ENCODE peak calls at places on chromosomes 6 and 20, in four cellular contexts. One of them, this sample, is unnamed. For H3K27me3 and H3K36me3, the result is how much of the 10 kb centered on the place peaks cover.

GRCh38 chr6:105487040-105487787 is 84.3 kb upstream of the PREP start:
- DNase-seq in tibial artery: no peak
- DNase-seq in heart right ventricle: no peak
- DNase-seq in H1: no peak
- DNase-seq in this sample: no peak

GRCh38 chr6:137261393-137262154 is 42.4 kb upstream of the IFNGR1 start:
- DNase-seq in H1: no peak
- DNase-seq in tibial artery: no peak
- DNase-seq in heart right ventricle: no peak
- DNase-seq in this sample: peak

GRCh38 chr6:156710479-156710878 is 66.7 kb upstream of the ARID1B start:
- DNase-seq in heart right ventricle: no peak
- DNase-seq in tibial artery: no peak
- DNase-seq in H1: no peak
- DNase-seq in this sample: no peak

GRCh38 chr6:109079981-109080380 is 14.7 kb downstream of the SESN1 start:
- DNase-seq in heart right ventricle: peak
- DNase-seq in H1: no peak
- DNase-seq in tibial artery: peak
- DNase-seq in this sample: no peak

GRCh38 chr6:35382015-35382414 is 39.7 kb downstream of the PPARD start:
- DNase-seq in heart right ventricle: no peak
- DNase-seq in H1: no peak
- DNase-seq in tibial artery: no peak
- DNase-seq in this sample: no peak

GRCh38 chr6:139536751-139537617 is 162.5 kb upstream of the CITED2 start:
- DNase-seq in heart right ventricle: no peak
- DNase-seq in H1: no peak
- DNase-seq in tibial artery: no peak
- DNase-seq in this sample: no peak

GRCh38 chr6:40874495-40874894 is 164.5 kb downstream of the UNC5CL start:
- DNase-seq in H1: no peak
- DNase-seq in tibial artery: no peak
- DNase-seq in heart right ventricle: no peak
- DNase-seq in this sample: no peak

GRCh38 chr6:15901141-15902115 is 227.5 kb upstream of the MYLIP start:
- DNase-seq in H1: no peak
- DNase-seq in heart right ventricle: no peak
- DNase-seq in tibial artery: peak
- DNase-seq in this sample: peak

GRCh38 chr20:32898721-32899120 is 40.0 kb downstream of the EFCAB8 start:
- DNase-seq in tibial artery: no peak
- DNase-seq in H1: no peak
- DNase-seq in heart right ventricle: no peak
- DNase-seq in this sample: no peak

GRCh38 chr6:69732045-69732444 is 64.8 kb downstream of the LMBRD1 start:
- DNase-seq in tibial artery: no peak
- DNase-seq in H1: no peak
- DNase-seq in heart right ventricle: no peak
- DNase-seq in this sample: no peak

GRCh38 chr6:132931937-132932336 is 117.6 kb downstream of the RPS12 start:
- DNase-seq in H1: no peak
- DNase-seq in tibial artery: no peak
- DNase-seq in heart right ventricle: no peak
- DNase-seq in this sample: no peak

GRCh38 chr20:38168791-38169589 is 3.9 kb upstream of the TGM2 start:
- DNase-seq in heart right ventricle: no peak
- DNase-seq in tibial artery: no peak
- DNase-seq in H1: no peak
- DNase-seq in this sample: no peak

GRCh38 chr6:62009445-62009844 is 276.6 kb downstream of the KHDRBS2 start:
- DNase-seq in heart right ventricle: no peak
- DNase-seq in tibial artery: no peak
- DNase-seq in H1: no peak
- DNase-seq in this sample: no peak

GRCh38 chr6:42879372-42880239 is at the start of gene RPL7L1:
- DNase-seq in heart right ventricle: peak
- DNase-seq in H1: no peak
- DNase-seq in tibial artery: peak
- DNase-seq in this sample: peak

GRCh38 chr6:51398064-51398740 is 579.5 kb downstream of the TFAP2B start:
- DNase-seq in H1: no peak
- DNase-seq in tibial artery: no peak
- DNase-seq in heart right ventricle: no peak
- DNase-seq in this sample: no peak

GRCh38 chr20:59387891-59388290 is 87.5 kb downstream of the EDN3 start:
- DNase-seq in heart right ventricle: no peak
- DNase-seq in tibial artery: no peak
- DNase-seq in H1: no peak
- DNase-seq in this sample: no peak

GRCh38 chr6:14888575-14889000 is 357.3 kb upstream of the JARID2 start:
- DNase-seq in H1: no peak
- DNase-seq in heart right ventricle: peak
- DNase-seq in tibial artery: no peak
- DNase-seq in this sample: no peak

GRCh38 chr6:64932486-64932885 is 774.5 kb downstream of the EYS start:
- DNase-seq in tibial artery: no peak
- DNase-seq in H1: no peak
- DNase-seq in heart right ventricle: no peak
- DNase-seq in this sample: no peak

GRCh38 chr6:42281570-42281969 is 63.9 kb upstream of the MRPS10 start:
- DNase-seq in tibial artery: no peak
- DNase-seq in heart right ventricle: no peak
- DNase-seq in H1: no peak
- DNase-seq in this sample: no peak

GRCh38 chr6:139474145-139475108 is 100.0 kb upstream of the CITED2 start:
- DNase-seq in heart right ventricle: peak
- DNase-seq in tibial artery: no peak
- DNase-seq in H1: no peak
- DNase-seq in this sample: no peak

GRCh38 chr6:151044465-151045441 is 179.3 kb downstream of the MTHFD1L start:
- DNase-seq in H1: no peak
- DNase-seq in tibial artery: peak
- DNase-seq in heart right ventricle: peak
- DNase-seq in this sample: no peak

GRCh38 chr6:40340957-40341356 is 246.2 kb downstream of the LRFN2 start:
- DNase-seq in heart right ventricle: no peak
- DNase-seq in tibial artery: no peak
- DNase-seq in H1: no peak
- DNase-seq in this sample: no peak

GRCh38 chr6:81241126-81241525 is 511.4 kb downstream of the TENT5A start:
- DNase-seq in heart right ventricle: no peak
- DNase-seq in tibial artery: no peak
- DNase-seq in H1: no peak
- DNase-seq in this sample: no peak

GRCh38 chr20:23507346-23507745 is 16.4 kb downstream of the CST8 start:
- DNase-seq in tibial artery: no peak
- DNase-seq in H1: no peak
- DNase-seq in heart right ventricle: no peak
- DNase-seq in this sample: no peak

GRCh38 chr6:30857537-30857936 is 26.8 kb upstream of the DDR1 start:
- DNase-seq in heart right ventricle: no peak
- DNase-seq in tibial artery: no peak
- DNase-seq in H1: no peak
- DNase-seq in this sample: peak

GRCh38 chr6:3869632-3870527 is 20.7 kb downstream of the FAM50B start:
- DNase-seq in H1: no peak
- DNase-seq in tibial artery: no peak
- DNase-seq in heart right ventricle: no peak
- DNase-seq in this sample: no peak

GRCh38 chr20:45098096-45098773 is 2.7 kb downstream of the KCNS1 start:
- DNase-seq in tibial artery: no peak
- DNase-seq in heart right ventricle: no peak
- DNase-seq in H1: peak
- DNase-seq in this sample: peak

GRCh38 chr6:97292671-97293070 is 9.7 kb upstream of the MMS22L start:
- DNase-seq in heart right ventricle: no peak
- DNase-seq in tibial artery: no peak
- DNase-seq in H1: no peak
- DNase-seq in this sample: no peak

GRCh38 chr20:48773837-48774418 is 53.9 kb downstream of the PREX1 start:
- DNase-seq in heart right ventricle: no peak
- DNase-seq in H1: no peak
- DNase-seq in tibial artery: no peak
- DNase-seq in this sample: no peak

GRCh38 chr6:135493218-135493961 is 4.2 kb downstream of the AHI1 start:
- DNase-seq in H1: no peak
- DNase-seq in heart right ventricle: no peak
- DNase-seq in tibial artery: no peak
- DNase-seq in this sample: no peak

GRCh38 chr20:38131588-38132121 is 33.4 kb downstream of the TGM2 start:
- DNase-seq in tibial artery: peak
- DNase-seq in heart right ventricle: no peak
- DNase-seq in H1: no peak
- DNase-seq in this sample: no peak

GRCh38 chr20:18032977-18033892 is 24.5 kb downstream of the OVOL2 start:
- DNase-seq in H1: no peak
- DNase-seq in heart right ventricle: no peak
- DNase-seq in tibial artery: no peak
- DNase-seq in this sample: no peak

GRCh38 chr20:8148501-8148900 is 16.4 kb downstream of the PLCB1 start:
- DNase-seq in H1: no peak
- DNase-seq in heart right ventricle: no peak
- DNase-seq in tibial artery: no peak
- DNase-seq in this sample: no peak

GRCh38 chr6:100693249-100693927 is 187.7 kb downstream of the ASCC3 start:
- DNase-seq in heart right ventricle: no peak
- DNase-seq in tibial artery: no peak
- DNase-seq in H1: no peak
- DNase-seq in this sample: no peak

GRCh38 chr6:89079611-89080213 is 839 bp upstream of the PNRC1 start:
- DNase-seq in tibial artery: peak
- DNase-seq in heart right ventricle: peak
- DNase-seq in H1: no peak
- DNase-seq in this sample: peak

GRCh38 chr20:23062632-23063031 is 13.2 kb upstream of the THBD start:
- DNase-seq in tibial artery: no peak
- DNase-seq in H1: no peak
- DNase-seq in heart right ventricle: no peak
- DNase-seq in this sample: no peak

GRCh38 chr6:144131248-144131709 is 19.0 kb upstream of the STX11 start:
- DNase-seq in H1: no peak
- DNase-seq in tibial artery: no peak
- DNase-seq in heart right ventricle: no peak
- DNase-seq in this sample: peak

GRCh38 chr6:52724406-52725121 is 38.7 kb downstream of the GSTA2 start:
- DNase-seq in H1: peak
- DNase-seq in tibial artery: peak
- DNase-seq in heart right ventricle: peak
- DNase-seq in this sample: peak

DNA sequence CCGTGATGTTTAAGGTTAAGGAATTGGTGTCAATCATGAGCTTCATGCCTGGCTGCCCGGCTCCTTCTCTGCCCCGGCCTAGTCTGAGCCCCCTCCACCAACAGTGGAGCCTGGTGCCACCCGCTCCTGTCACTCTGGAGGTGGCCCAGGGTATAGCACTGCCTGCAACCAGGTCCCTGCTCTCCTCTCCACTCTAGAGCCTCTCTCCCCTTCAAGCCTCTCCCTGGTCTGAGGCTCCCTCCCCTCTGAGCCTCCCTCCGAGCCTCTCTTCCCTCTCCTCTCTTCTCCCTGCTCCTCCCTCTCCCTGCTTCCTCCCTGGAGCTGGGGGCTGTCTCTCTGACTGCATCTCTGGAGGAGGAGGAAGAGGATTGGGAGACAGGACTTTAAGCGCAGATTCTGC is 31.3 kb upstream of the MRGBP start:
- DNase-seq in tibial artery: no peak
- DNase-seq in H1: no peak
- DNase-seq in heart right ventricle: no peak
- DNase-seq in this sample: no peak
- H3K27me3 ChIP-seq in tibial artery: half or more
- H3K27me3 ChIP-seq in H1: under half
- H3K27me3 ChIP-seq in heart right ventricle: under half
- H3K27me3 ChIP-seq in this sample: under half

GRCh38 chr6:38813026-38813425 is 97.9 kb downstream of the DNAH8 start:
- DNase-seq in heart right ventricle: no peak
- DNase-seq in H1: no peak
- DNase-seq in tibial artery: no peak
- DNase-seq in this sample: no peak

GRCh38 chr6:38815250-38815649 is 100.1 kb downstream of the DNAH8 start:
- DNase-seq in heart right ventricle: no peak
- DNase-seq in H1: no peak
- DNase-seq in tibial artery: no peak
- DNase-seq in this sample: no peak

GRCh38 chr6:38818691-38819090 is 103.6 kb downstream of the DNAH8 start:
- DNase-seq in heart right ventricle: no peak
- DNase-seq in H1: no peak
- DNase-seq in tibial artery: no peak
- DNase-seq in this sample: no peak

GRCh38 chr6:38813451-38813850 is 98.3 kb downstream of the DNAH8 start:
- DNase-seq in heart right ventricle: no peak
- DNase-seq in H1: no peak
- DNase-seq in tibial artery: no peak
- DNase-seq in this sample: no peak

DNA sequence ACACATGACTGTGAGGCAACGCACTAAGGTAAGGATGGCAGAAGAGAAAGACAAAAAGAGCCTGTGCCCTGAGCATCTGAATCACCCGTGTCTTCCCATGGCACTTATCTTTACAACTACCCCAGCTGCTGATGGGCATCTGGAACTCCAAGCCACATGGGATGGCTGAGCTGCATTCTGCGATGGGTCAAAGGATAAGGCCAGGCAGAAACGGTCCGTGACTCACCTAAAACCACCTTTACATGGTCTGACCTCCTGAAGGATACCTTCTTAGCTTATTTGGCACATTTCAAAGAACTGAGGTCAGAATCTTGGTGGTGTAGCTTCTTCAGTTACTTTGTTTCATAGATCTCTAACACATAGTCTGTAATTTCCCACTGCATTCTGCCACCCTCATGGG is 99.7 kb downstream of the DNAH8 start:
- DNase-seq in tibial artery: no peak
- DNase-seq in H1: no peak
- DNase-seq in heart right ventricle: no peak
- DNase-seq in this sample: no peak
- H3K36me3 ChIP-seq in tibial artery: under half
- H3K36me3 ChIP-seq in H1: under half
- H3K36me3 ChIP-seq in heart right ventricle: under half
- H3K36me3 ChIP-seq in this sample: under half

GRCh38 chr20:1392693-1393506 is at the start of gene FKBP1A:
- DNase-seq in H1: no peak
- DNase-seq in tibial artery: peak
- DNase-seq in heart right ventricle: peak
- DNase-seq in this sample: peak
- TF ChIP-seq CTCF in H1: no peak
- TF ChIP-seq CTCF in tibial artery: peak
- TF ChIP-seq CTCF in heart right ventricle: peak
- TF ChIP-seq CTCF in this sample: no peak

GRCh38 chr6:33947047-33947446 is 143.2 kb upstream of the MLN start:
- DNase-seq in H1: no peak
- DNase-seq in tibial artery: no peak
- DNase-seq in heart right ventricle: no peak
- DNase-seq in this sample: no peak
- H3K27me3 ChIP-seq in H1: under half
- H3K27me3 ChIP-seq in tibial artery: under half
- H3K27me3 ChIP-seq in heart right ventricle: under half
- H3K27me3 ChIP-seq in this sample: under half